ENCODE peak calls at places on chromosomes 2 and 18, in five cellular contexts. M is chondrocyte, L is brain microvascular endothelial cell, Y is tibial nerve, S is WTC11. F is an unnamed sample.

GRCh38 chr2:164725542-164725941 is 104.3 kb upstream of the GRB14 start:
- DNase-seq in M (no peak), L (no peak), Y (no peak), S (no peak), F (no peak)

GRCh38 chr2:160409480-160409879 is 84.1 kb downstream of the RBMS1 start:
- DNase-seq in M (no peak), L (no peak), Y (no peak), S (no peak), F (no peak)

GRCh38 chr18:11859903-11860407 is 8.7 kb downstream of the CHMP1B start:
- DNase-seq in M (no peak), L (peak; percentile 91), Y (no peak), S (no peak), F (no peak)

GRCh38 chr2:198376677-198377076 is 572.3 kb downstream of the PLCL1 start:
- DNase-seq in M (no peak), L (no peak), Y (no peak), S (no peak), F (no peak)

GRCh38 chr2:100427627-100428258 is 10.3 kb upstream of the CHST10 start:
- DNase-seq in M (no peak), L (peak; percentile 54), Y (no peak), S (peak; percentile 78), F (peak; percentile 68)

GRCh38 chr2:12106440-12107080 is 360.1 kb downstream of the LPIN1 start:
- DNase-seq in M (no peak), L (peak; percentile 99), Y (no peak), S (no peak), F (no peak)

GRCh38 chr2:37797081-37797480 is 125.6 kb upstream of the CDC42EP3 start:
- DNase-seq in M (no peak), L (peak; percentile 45), Y (no peak), S (no peak), F (no peak)

GRCh38 chr2:197075754-197076337 is 149.3 kb upstream of the PGAP1 start:
- DNase-seq in M (no peak), L (peak; percentile 17), Y (no peak), S (peak; percentile 26), F (no peak)

GRCh38 chr2:141498561-141498960 is 632.3 kb downstream of the LRP1B start:
- DNase-seq in M (no peak), L (peak; percentile 35), Y (no peak), S (no peak), F (no peak)

GRCh38 chr2:191228861-191229260 is 16.3 kb upstream of the MYO1B start:
- DNase-seq in M (no peak), L (no peak), Y (no peak), S (no peak), F (no peak)

GRCh38 chr2:26519396-26519991 is 41.6 kb upstream of the OTOF start:
- DNase-seq in M (no peak), L (no peak), Y (no peak), S (no peak), F (no peak)

DNA sequence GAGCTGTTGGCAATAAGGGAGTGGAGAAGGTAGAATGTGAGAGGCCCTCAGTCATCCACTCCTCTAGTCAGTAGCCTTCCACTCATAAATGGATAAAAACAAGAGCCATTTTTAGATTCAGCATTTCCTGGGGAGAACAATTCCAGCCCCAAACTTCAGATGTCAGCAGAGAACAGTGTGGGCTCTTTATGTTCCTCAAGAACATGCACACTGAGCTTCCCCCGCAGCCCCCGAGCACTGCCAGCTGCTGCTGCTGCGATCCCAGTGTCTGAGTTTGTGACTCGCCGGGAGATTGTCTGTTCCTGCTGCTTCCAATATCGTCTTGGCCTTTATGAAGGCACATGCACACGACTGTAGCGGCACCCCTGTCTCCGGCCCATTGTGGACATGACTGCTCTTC is 143.7 kb upstream of the CTNNA2 start:
- DNase-seq in M (no peak), L (no peak), Y (no peak), S (no peak), F (no peak)
- TF ChIP-seq CTCF in M (no peak), L (no peak), Y (no peak), S (no peak), F (no peak)

GRCh38 chr2:42361728-42362298 is 796 bp upstream of the COX7A2L start:
- DNase-seq in M (no peak), L (no peak), Y (no peak), S (no peak), F (no peak)

GRCh38 chr2:42360493-42360889 is 526 bp downstream of the COX7A2L start:
- DNase-seq in M (no peak), L (no peak), Y (no peak), S (no peak), F (no peak)

GRCh38 chr2:42359894-42360483 is 1.0 kb downstream of the COX7A2L start:
- DNase-seq in M (no peak), L (no peak), Y (no peak), S (no peak), F (no peak)

GRCh38 chr2:42359304-42359749 is 1.7 kb downstream of the COX7A2L start:
- DNase-seq in M (no peak), L (no peak), Y (no peak), S (no peak), F (no peak)

GRCh38 chr2:42360890-42361727 is at the start of gene COX7A2L:
- DNase-seq in M (peak; percentile 98), L (peak; percentile 95), Y (peak; percentile 93), S (peak; percentile 98), F (peak; percentile 97)
- TF ChIP-seq CTCF in M (peak; percentile 76), L (peak; percentile 56), Y (peak; percentile 45), S (no peak), F (no peak)

DNA sequence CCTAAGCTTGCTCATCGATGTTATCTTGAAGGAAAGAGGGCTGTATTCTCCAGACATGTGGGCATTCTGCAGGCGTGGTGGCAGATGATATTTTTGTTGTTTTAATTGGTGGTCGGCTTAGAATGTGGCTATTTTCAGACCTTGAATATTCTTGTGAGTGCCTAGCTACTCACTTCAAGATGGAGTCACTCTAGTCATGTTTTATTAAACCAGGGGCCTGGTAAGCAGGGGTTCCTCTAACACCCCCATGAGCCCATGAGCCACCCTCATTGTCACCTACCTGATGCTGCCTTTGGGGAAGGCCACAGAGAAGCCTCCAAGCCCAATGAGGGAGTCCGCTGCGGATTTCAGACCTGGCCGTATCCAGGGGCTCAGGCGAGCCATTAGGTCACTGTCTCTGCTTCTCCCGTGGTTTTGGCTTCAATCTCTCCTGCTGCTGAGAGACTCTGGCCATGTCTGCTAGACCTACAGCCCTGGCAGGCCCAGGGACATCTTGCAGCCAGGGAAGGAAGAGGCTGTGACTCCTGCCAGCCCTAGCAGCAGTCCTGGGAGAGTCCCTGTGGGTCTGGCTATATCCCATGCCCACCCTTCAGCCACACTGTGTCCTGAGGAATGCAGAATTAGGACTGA is 16.3 kb upstream of the KLF11 start:
- DNase-seq in M (no peak), L (no peak), Y (no peak), S (no peak), F (no peak)
- TF ChIP-seq CTCF in M (no peak), L (no peak), Y (no peak), S (no peak), F (no peak)

GRCh38 chr2:172234716-172235661 is 132.3 kb upstream of the DLX2 start:
- DNase-seq in M (no peak), L (no peak), Y (no peak), S (peak; percentile 68), F (peak; percentile 40)
- TF ChIP-seq CTCF in M (no peak), L (peak; percentile 15), Y (no peak), S (no peak), F (no peak)

GRCh38 chr2:133888107-133888506 is 319.8 kb upstream of the NCKAP5 start:
- DNase-seq in M (no peak), L (no peak), Y (no peak), S (no peak), F (no peak)

GRCh38 chr2:133886735-133887675 is 318.7 kb upstream of the NCKAP5 start:
- DNase-seq in M (no peak), L (peak; percentile 72), Y (peak; percentile 73), S (peak; percentile 75), F (peak; percentile 77)

GRCh38 chr2:133887676-133888040 is 319.4 kb upstream of the NCKAP5 start:
- DNase-seq in M (no peak), L (no peak), Y (no peak), S (no peak), F (no peak)

GRCh38 chr2:133885847-133886246 is 317.6 kb upstream of the NCKAP5 start:
- DNase-seq in M (no peak), L (no peak), Y (no peak), S (no peak), F (no peak)

DNA sequence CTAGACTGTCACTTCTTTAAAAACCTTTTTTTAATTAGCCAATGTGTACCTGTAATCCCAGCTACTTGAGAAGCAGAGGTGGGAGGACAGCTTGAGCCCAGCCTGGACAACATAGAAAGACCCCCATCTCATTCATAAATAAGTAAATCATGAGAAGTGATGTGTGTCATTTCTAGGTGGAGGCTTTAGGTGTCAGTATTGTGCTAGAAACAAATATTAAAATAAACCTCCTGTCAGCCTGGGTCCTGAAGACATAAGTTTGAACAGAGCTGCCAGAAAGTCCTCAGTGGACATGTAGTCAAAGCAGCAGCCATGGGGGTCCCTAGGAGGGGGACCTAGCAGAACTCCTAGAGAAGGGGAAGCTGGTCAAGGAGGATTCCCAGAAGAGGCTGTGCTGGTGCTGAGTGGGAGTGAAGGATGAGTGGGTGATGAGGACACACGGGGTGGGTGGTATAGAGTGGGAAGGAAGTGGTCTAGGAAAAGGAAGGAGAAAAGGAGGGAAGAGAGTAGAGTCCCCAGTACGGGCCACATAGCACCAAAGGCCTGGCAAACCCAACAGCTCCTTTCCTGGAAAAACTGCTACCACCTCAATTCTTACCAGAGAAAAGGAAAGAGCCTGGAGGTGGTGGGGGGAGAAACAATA is 316.6 kb upstream of the NCKAP5 start:
- DNase-seq in M (no peak), L (peak; percentile 14), Y (no peak), S (no peak), F (no peak)
- TF ChIP-seq CTCF in M (peak; percentile 73), L (peak; percentile 21), Y (no peak), S (no peak), F (peak; percentile 34)

GRCh38 chr2:54557601-54558187 is 101.6 kb downstream of the SPTBN1 start:
- DNase-seq in M (no peak), L (no peak), Y (no peak), S (peak; percentile 63), F (peak; percentile 63)
- TF ChIP-seq CTCF in M (peak; percentile 48), L (peak; percentile 22), Y (no peak), S (no peak), F (no peak)

GRCh38 chr2:237735762-237736161 is 62.8 kb upstream of the RBM44 start:
- DNase-seq in M (no peak), L (no peak), Y (no peak), S (no peak), F (no peak)
- TF ChIP-seq CTCF in M (no peak), L (no peak), Y (no peak), S (no peak), F (no peak)

GRCh38 chr2:73293534-73294171 is at the start of gene EGR4:
- DNase-seq in M (no peak), L (peak; percentile 72), Y (no peak), S (peak; percentile 88), F (peak; percentile 73)
- TF ChIP-seq CTCF in M (no peak), L (no peak), Y (no peak), S (no peak), F (no peak)

F was measured in glutamatergic neuron.